ENCODE peak calls at places on chromosome X, in four cellular contexts. Q is left ventricle myocardium inferior, U is cardiac muscle cell, V is aorta. J is an unnamed sample.

GRCh38 chrX:27883468-27884092 is 75.8 kb downstream of the MAGEB10 start:
- DNase-seq in Q (no peak), U (no peak), V (no peak), J (no peak)

GRCh38 chrX:147910607-147911006 is 1.1 kb upstream of the FMR1 start:
- DNase-seq in Q (no peak), U (no peak), V (no peak), J (no peak)

GRCh38 chrX:104253567-104254441 is 929 bp downstream of the ESX1 start:
- DNase-seq in Q (no peak), U (peak; percentile 2), V (no peak), J (no peak)

GRCh38 chrX:7568597-7568996 is 274.4 kb upstream of the VCX start:
- DNase-seq in Q (no peak), U (no peak), V (no peak), J (no peak)

GRCh38 chrX:2320580-2321327 is 180.0 kb downstream of the DHRSX start:
- DNase-seq in Q (peak; percentile 67), U (peak; percentile 85), V (no peak), J (peak; percentile 41)

GRCh38 chrX:136147320-136147901 is at the start of gene FHL1:
- DNase-seq in Q (peak; percentile 80), U (peak; percentile 30), V (peak; percentile 78), J (no peak)

GRCh38 chrX:55907968-55908607 is 190.5 kb downstream of the RRAGB start:
- DNase-seq in Q (peak; percentile 33), U (peak; percentile 30), V (peak; percentile 68), J (no peak)

GRCh38 chrX:154019061-154019621 is 561 bp downstream of the IRAK1 start:
- DNase-seq in Q (no peak), U (no peak), V (peak; percentile 47), J (no peak)

GRCh38 chrX:20857746-20858145 is 516.5 kb upstream of the CNKSR2 start:
- DNase-seq in Q (no peak), U (peak; percentile 9), V (no peak), J (no peak)

GRCh38 chrX:6203462-6204215 is 25.0 kb downstream of the NLGN4X start:
- DNase-seq in Q (no peak), U (no peak), V (no peak), J (no peak)

GRCh38 chrX:39194673-39195072 is 393.4 kb downstream of the MID1IP1 start:
- DNase-seq in Q (no peak), U (no peak), V (no peak), J (no peak)

GRCh38 chrX:123860506-123860840 is 620 bp downstream of the XIAP start:
- DNase-seq in Q (no peak), U (no peak), V (no peak), J (no peak)

GRCh38 chrX:74545880-74546279 is 68.5 kb downstream of the RLIM start:
- DNase-seq in Q (no peak), U (no peak), V (no peak), J (no peak)

GRCh38 chrX:136708348-136708747 is 60.4 kb downstream of the CD40LG start:
- DNase-seq in Q (no peak), U (no peak), V (no peak), J (no peak)

GRCh38 chrX:82237328-82237727 is 1035.4 kb downstream of the SH3BGRL start:
- DNase-seq in Q (no peak), U (no peak), V (no peak), J (no peak)

GRCh38 chrX:73206366-73206765 is 8.3 kb downstream of the NAP1L2 start:
- DNase-seq in Q (no peak), U (no peak), V (no peak), J (no peak)

GRCh38 chrX:56798866-56799864 is 70.1 kb downstream of the NBDY start:
- DNase-seq in Q (no peak), U (no peak), V (no peak), J (no peak)

GRCh38 chrX:47191806-47192401 is 1.7 kb upstream of the UBA1 start:
- DNase-seq in Q (no peak), U (no peak), V (peak; percentile 46), J (no peak)

GRCh38 chrX:47193475-47194241 is at the start of gene UBA1:
- DNase-seq in Q (peak; percentile 90), U (peak; percentile 95), V (peak; percentile 98), J (peak; percentile 80)

GRCh38 chrX:47189906-47190305 is 3.7 kb upstream of the UBA1 start:
- DNase-seq in Q (no peak), U (no peak), V (peak; percentile 23), J (no peak)

GRCh38 chrX:47190445-47191269 is 3.0 kb upstream of the UBA1 start:
- DNase-seq in Q (peak; percentile 82), U (peak; percentile 95), V (peak; percentile 91), J (peak; percentile 80)

DNA sequence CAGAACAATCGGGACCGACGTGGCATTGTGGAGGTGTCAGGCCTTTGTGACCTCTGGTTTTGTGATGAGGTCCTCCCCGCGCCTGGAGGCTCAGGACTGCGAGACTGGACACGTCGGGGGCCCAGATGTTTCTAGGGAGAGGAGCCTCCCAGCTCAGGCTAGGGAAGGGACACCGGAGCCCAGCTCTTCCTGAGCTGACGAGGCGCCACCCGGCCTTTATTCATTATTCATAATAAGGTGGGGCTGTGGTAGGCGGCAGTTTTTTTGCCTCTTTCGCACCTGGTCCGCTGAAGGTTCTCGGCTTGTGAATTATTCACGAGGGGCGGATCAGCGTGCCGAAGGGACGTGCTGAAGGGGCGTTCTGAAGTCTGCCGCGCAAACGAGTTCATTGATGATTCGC is 2.3 kb upstream of the UBA1 start:
- DNase-seq in Q (no peak), U (no peak), V (peak; percentile 48), J (no peak)
- H3K27ac ChIP-seq in Q (peak overlapping the region; percentile 33), U (no peak overlapping the region), V (no peak overlapping the region), J (no peak overlapping the region)

GRCh38 chrX:9532349-9532748 is 67.5 kb downstream of the TBL1X start:
- DNase-seq in Q (peak; percentile 45), U (peak; percentile 80), V (no peak), J (no peak)

GRCh38 chrX:9533611-9534010 is 68.8 kb downstream of the TBL1X start:
- DNase-seq in Q (no peak), U (no peak), V (no peak), J (no peak)

GRCh38 chrX:9537781-9538180 is 72.9 kb downstream of the TBL1X start:
- DNase-seq in Q (no peak), U (no peak), V (no peak), J (no peak)

GRCh38 chrX:9535101-9535500 is 70.2 kb downstream of the TBL1X start:
- DNase-seq in Q (no peak), U (no peak), V (no peak), J (no peak)

GRCh38 chrX:9534686-9535085 is 69.8 kb downstream of the TBL1X start:
- DNase-seq in Q (no peak), U (peak; percentile 74), V (no peak), J (no peak)
- H3K4me3 ChIP-seq in Q (no peak overlapping the region), U (no peak overlapping the region), V (no peak overlapping the region), J (no peak overlapping the region)

DNA sequence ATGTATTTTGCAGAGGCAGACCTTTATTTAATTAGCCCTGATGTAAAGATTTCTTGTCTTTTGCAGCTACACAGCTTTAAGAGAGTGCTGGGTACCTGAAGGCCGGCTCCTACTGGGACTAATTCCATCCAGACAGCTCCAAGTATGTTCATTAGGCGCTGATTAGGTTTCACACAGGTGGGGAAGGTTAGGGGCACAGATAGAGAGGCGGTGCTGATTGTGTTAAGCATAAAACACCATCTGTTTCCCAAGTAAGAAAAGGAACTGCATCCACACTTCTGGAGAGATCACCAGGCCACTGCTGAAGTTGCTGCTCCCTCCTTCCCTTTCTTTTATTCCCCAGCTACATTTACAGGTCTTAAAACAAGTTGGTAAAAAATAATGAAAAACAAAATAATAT is 349.5 kb downstream of the ZIC3 start:
- DNase-seq in Q (no peak), U (no peak), V (no peak), J (no peak)
- H3K9me3 ChIP-seq in Q (no peaks in the 10 kb centered on the region), U (no peaks in the 10 kb centered on the region), V (peaks cover 2% of the 10 kb centered on the region), J (no peaks in the 10 kb centered on the region)

GRCh38 chrX:12805333-12805732 is 14.1 kb downstream of the PRPS2 start:
- DNase-seq in Q (no peak), U (no peak), V (no peak), J (no peak)
- H3K27ac ChIP-seq in Q (no peak overlapping the region), U (no peak overlapping the region), V (no peak overlapping the region), J (no peak overlapping the region)

DNA sequence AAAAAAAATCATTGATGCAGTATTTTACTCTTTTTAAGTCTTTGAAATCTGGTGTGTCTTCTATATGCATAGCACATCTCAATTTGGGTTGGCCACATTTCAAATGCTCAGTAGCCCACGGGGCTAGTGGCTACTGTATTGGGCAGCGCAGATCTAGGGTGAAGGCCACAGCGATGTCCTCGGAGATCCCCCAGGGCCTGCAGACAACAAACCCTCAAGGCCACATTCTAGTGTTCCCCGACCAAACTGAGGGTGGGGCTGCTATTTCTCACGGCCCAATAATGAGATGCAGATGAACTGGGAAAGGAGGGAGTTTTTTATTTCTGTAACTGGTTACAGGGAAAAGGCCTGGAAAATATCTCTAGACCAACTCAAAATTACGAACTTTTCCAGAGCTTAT is 23.6 kb downstream of the NYX start:
- DNase-seq in Q (no peak), U (no peak), V (no peak), J (no peak)
- H3K4me3 ChIP-seq in Q (no peak overlapping the region), U (no peak overlapping the region), V (no peak overlapping the region), J (no peak overlapping the region)

J was measured in AG04450.